ENCODE peak calls at places on chromosomes 2 and 18, in four cellular contexts. G is stimulated activated CD4-positive, alpha-beta T cell treated with anti-CD3 and anti-CD28 coated beads, Interleukin-4, amount 100 ng/mL, for 1 hour; A is uterus; D is neural crest cell. W is an unnamed sample.

GRCh38 chr2:27191107-27191829 is 20.6 kb upstream of the ATRAID start:
- DNase-seq in G (peak; percentile 15), A (peak; percentile 79), D (peak; percentile 51), W (peak; percentile 48)

GRCh38 chr2:218218409-218219185 is 1.6 kb downstream of the ARPC2 start:
- DNase-seq in G (no peak), A (no peak), D (no peak), W (no peak)

GRCh38 chr18:3916082-3916481 is 466.1 kb downstream of the TGIF1 start:
- DNase-seq in G (no peak), A (no peak), D (no peak), W (no peak)

GRCh38 chr2:20568501-20569463 is 82.1 kb downstream of the HS1BP3 start:
- DNase-seq in G (no peak), A (peak; percentile 26), D (no peak), W (no peak)

GRCh38 chr18:61556862-61557261 is 223.6 kb downstream of the CDH20 start:
- DNase-seq in G (no peak), A (no peak), D (no peak), W (no peak)

GRCh38 chr2:73985318-73986084 is 791 bp downstream of the TET3 start:
- DNase-seq in G (peak; percentile 78), A (peak; percentile 26), D (peak; percentile 25), W (peak; percentile 58)

GRCh38 chr2:144453039-144453336 is 66.9 kb downstream of the ZEB2 start:
- DNase-seq in G (no peak), A (no peak), D (no peak), W (no peak)

GRCh38 chr2:203787954-203788353 is 79.6 kb upstream of the CTLA4 start:
- DNase-seq in G (no peak), A (no peak), D (no peak), W (no peak)

GRCh38 chr2:118477111-118477517 is 370.3 kb downstream of the EN1 start:
- DNase-seq in G (no peak), A (no peak), D (no peak), W (no peak)

GRCh38 chr2:219207884-219208740 is 1.5 kb downstream of the ZFAND2B start:
- DNase-seq in G (no peak), A (no peak), D (no peak), W (no peak)

GRCh38 chr2:112593761-112594160 is 9.4 kb downstream of the CHCHD5 start:
- DNase-seq in G (no peak), A (no peak), D (no peak), W (no peak)

GRCh38 chr2:234952270-234953115 is 676 bp downstream of the SH3BP4 start:
- DNase-seq in G (peak; percentile 2), A (no peak), D (peak; percentile 40), W (no peak)

GRCh38 chr2:159290289-159290907 is 3.9 kb upstream of the WDSUB1 start:
- DNase-seq in G (no peak), A (no peak), D (no peak), W (no peak)

GRCh38 chr2:133972786-133973185 is 281.1 kb upstream of the MGAT5 start:
- DNase-seq in G (no peak), A (no peak), D (no peak), W (no peak)

GRCh38 chr18:24246143-24246542 is 107.3 kb downstream of the CABYR start:
- DNase-seq in G (no peak), A (no peak), D (no peak), W (no peak)

GRCh38 chr18:65124633-65125032 is 626.2 kb upstream of the CDH7 start:
- DNase-seq in G (no peak), A (no peak), D (no peak), W (no peak)